ENCODE peak calls at places on chromosomes 6 and 20, in five cellular contexts. A is PC-9, M is AG10803, R is AG04449, J is uterus. S is an unnamed sample.

GRCh38 chr6:24606200-24606599 is 39.8 kb downstream of the KIAA0319 start:
- DNase-seq in A (no peak), M (no peak), R (no peak), J (no peak), S (no peak)

GRCh38 chr20:32526125-32526524 is 59.0 kb downstream of the NOL4L start:
- DNase-seq in A (no peak), M (no peak), R (no peak), J (no peak), S (no peak)

GRCh38 chr6:26607434-26608230 is 10.9 kb downstream of the ABT1 start:
- DNase-seq in A (peak), M (peak), R (no peak), J (no peak), S (peak)

GRCh38 chr20:63657260-63657936 is 714 bp upstream of the RTEL1 start:
- DNase-seq in A (no peak), M (peak), R (no peak), J (peak), S (no peak)

GRCh38 chr6:100176321-100176950 is 182.4 kb upstream of the MCHR2 start:
- DNase-seq in A (peak), M (peak), R (peak), J (no peak), S (peak)

GRCh38 chr20:57352305-57352704 is 1.2 kb downstream of the RAE1 start:
- DNase-seq in A (no peak), M (no peak), R (no peak), J (no peak), S (no peak)

GRCh38 chr6:145277358-145278097 is 457.8 kb downstream of the EPM2A start:
- DNase-seq in A (no peak), M (no peak), R (no peak), J (no peak), S (no peak)

GRCh38 chr20:36848078-36848660 is 27.8 kb upstream of the TLDC2 start:
- DNase-seq in A (no peak), M (peak), R (peak), J (peak), S (peak)

GRCh38 chr6:34680802-34681515 is 15.6 kb downstream of the ILRUN start:
- DNase-seq in A (peak), M (peak), R (no peak), J (no peak), S (peak)

GRCh38 chr6:41470341-41471063 is 75.7 kb upstream of the FOXP4 start:
- DNase-seq in A (no peak), M (no peak), R (no peak), J (peak), S (peak)

GRCh38 chr6:13434777-13435176 is 52.6 kb downstream of the GFOD1 start:
- DNase-seq in A (no peak), M (no peak), R (no peak), J (no peak), S (no peak)

GRCh38 chr20:11796041-11796440 is 121.7 kb upstream of the BTBD3 start:
- DNase-seq in A (no peak), M (peak), R (no peak), J (no peak), S (no peak)

GRCh38 chr6:11111769-11112437 is 378 bp upstream of the ERVFRD-1 start:
- DNase-seq in A (no peak), M (no peak), R (no peak), J (no peak), S (no peak)

GRCh38 chr6:2454180-2454579 is 208.8 kb upstream of the GMDS start:
- DNase-seq in A (no peak), M (peak), R (no peak), J (no peak), S (no peak)

GRCh38 chr6:141956046-141956761 is 176.5 kb upstream of the GJE1 start:
- DNase-seq in A (no peak), M (peak), R (no peak), J (peak), S (peak)

GRCh38 chr20:41617931-41618806 is at the start of gene CHD6:
- DNase-seq in A (peak), M (peak), R (peak), J (peak), S (peak)

GRCh38 chr20:41618807-41619294 is 674 bp upstream of the CHD6 start:
- DNase-seq in A (no peak), M (no peak), R (no peak), J (no peak), S (no peak)

GRCh38 chr20:41617059-41617921 is 887 bp downstream of the CHD6 start:
- DNase-seq in A (no peak), M (peak), R (no peak), J (peak), S (peak)

GRCh38 chr20:41622584-41622983 is 4.4 kb upstream of the CHD6 start:
- DNase-seq in A (no peak), M (no peak), R (no peak), J (no peak), S (no peak)

GRCh38 chr20:41619360-41620115 is 1.4 kb upstream of the CHD6 start:
- DNase-seq in A (no peak), M (peak), R (no peak), J (no peak), S (peak)
- H3K4me3 ChIP-seq in A (peak), M (no peak), R (no peak), J (peak), S (no peak)

DNA sequence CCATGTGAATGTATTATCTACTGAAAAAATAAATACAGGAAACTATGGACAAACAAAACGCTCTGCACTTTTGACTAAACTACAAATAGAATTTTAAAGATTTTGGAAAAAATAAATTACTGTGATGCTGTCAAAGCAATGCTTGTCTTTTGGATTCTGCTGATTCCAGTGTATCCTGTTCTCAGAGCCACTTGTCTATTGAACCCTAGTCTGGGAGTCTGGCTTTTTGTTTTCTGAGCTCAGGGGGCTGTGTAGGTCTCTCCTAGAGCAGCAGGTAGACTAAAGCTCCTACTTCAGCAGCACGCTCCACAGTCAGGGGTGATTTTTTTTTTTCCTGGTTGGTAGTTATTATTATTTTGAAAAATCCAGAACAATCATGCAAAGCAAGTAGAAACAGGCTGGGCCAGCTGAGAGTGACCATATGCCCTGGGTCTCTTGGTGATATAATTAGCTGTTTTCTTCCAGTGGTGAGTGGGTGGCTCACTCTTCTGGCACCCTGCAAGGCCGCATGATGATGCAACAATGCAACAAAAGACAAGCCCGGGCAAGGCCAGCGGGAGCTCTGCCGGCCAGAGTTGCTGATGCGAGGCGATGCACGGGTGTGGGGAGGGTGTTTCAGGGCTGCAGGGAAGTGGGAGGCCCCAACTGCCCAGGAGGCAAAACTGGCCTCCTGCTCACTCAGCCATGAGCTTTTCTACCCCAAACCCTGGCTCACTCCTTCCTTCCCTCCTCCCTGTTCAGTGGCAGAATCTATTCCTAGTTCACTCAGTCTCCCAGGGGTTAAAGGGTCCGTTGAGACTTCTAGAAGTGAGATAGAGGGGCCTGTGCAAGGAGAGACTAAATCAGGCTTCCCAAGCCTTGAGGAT is 11.6 kb upstream of the CDKN1A start:
- DNase-seq in A (peak), M (peak), R (peak), J (peak), S (peak)
- H3K4me3 ChIP-seq in A (no peak), M (no peak), R (no peak), J (no peak), S (no peak)

GRCh38 chr6:159716247-159717086 is 10.8 kb upstream of the WTAP start:
- DNase-seq in A (peak), M (peak), R (peak), J (peak), S (peak)
- H3K4me3 ChIP-seq in A (no peak), M (peak), R (no peak), J (no peak), S (peak)

DNA sequence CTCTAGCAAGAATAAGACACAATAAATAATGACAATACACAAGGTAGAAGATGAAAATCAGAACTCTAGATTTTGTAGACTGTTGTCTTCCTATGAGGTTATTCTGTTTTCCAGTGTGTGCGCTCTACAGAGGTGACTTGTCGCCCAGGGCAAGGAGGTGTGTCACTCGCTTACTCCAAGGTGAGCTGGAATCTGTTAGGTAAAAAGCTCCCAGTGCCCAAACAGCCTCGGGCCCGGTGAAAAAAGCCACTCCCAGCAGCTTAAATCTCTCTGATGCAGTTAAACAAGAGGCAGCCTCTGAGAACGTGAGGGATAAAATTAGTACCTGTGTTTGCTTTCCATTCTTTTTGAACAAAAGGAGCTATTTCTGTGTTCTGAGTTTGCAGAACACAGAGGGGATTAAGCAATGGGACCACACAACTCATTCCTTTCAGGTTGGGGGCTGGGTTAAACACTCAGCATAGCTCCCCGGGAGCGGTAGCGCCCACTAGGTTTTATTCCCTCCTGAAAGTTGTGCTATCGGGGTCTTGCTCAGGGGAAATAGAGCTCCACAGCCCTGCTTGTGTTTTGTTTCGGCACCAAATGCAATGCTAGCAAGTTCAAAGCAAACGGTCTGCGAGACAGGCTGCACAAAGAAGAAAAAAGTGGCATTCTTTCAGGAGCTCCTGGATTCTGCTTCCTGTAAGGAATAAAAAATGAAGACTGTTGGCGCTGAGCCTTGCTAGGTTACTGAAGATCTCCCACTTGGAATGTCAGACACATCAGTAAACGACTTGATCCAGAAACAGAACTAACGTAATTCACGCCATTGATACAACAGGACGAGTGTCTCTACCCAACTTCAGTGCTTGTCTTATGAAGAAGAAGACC is 181.1 kb downstream of the FOXA2 start:
- DNase-seq in A (peak), M (no peak), R (no peak), J (no peak), S (peak)
- H3K4me3 ChIP-seq in A (no peak), M (peak), R (no peak), J (peak), S (no peak)

GRCh38 chr6:79145301-79145700 is 67.2 kb upstream of the PHIP start:
- DNase-seq in A (no peak), M (no peak), R (no peak), J (no peak), S (no peak)
- H3K4me3 ChIP-seq in A (no peak), M (no peak), R (no peak), J (no peak), S (no peak)

S was measured in fibroblast of the aortic adventitia.